ENCODE peak calls at places on chromosomes 4 and X, in five cellular contexts. P is tibial nerve, M is fibroblast of pulmonary artery, S is activated B cell treated with CpG ODN at 0.5 μM for 24 hours, Y is brain microvascular endothelial cell. F is an unnamed sample.

GRCh38 chr4:163732473-163732872 is 238.0 kb downstream of the TMA16 start:
- DNase-seq in P (no peak), M (no peak), S (no peak), Y (no peak), F (no peak)

GRCh38 chr4:4852591-4853362 is 6.7 kb upstream of the MSX1 start:
- DNase-seq in P (no peak), M (peak), S (no peak), Y (peak), F (no peak)

GRCh38 chr4:989722-990471 is 3.1 kb downstream of the IDUA start:
- DNase-seq in P (no peak), M (no peak), S (no peak), Y (no peak), F (no peak)

GRCh38 chrX:138191998-138192397 is 519.5 kb downstream of the FGF13 start:
- DNase-seq in P (peak), M (peak), S (no peak), Y (peak), F (no peak)

GRCh38 chr4:83581411-83582288 is 45.7 kb downstream of the GPAT3 start:
- DNase-seq in P (no peak), M (no peak), S (peak), Y (no peak), F (no peak)

GRCh38 chrX:71637253-71637618 is 18.9 kb upstream of the CXCR3 start:
- DNase-seq in P (no peak), M (no peak), S (no peak), Y (no peak), F (no peak)

GRCh38 chr4:5865896-5866599 is 26.8 kb downstream of the CRMP1 start:
- DNase-seq in P (no peak), M (no peak), S (no peak), Y (no peak), F (no peak)

GRCh38 chr4:145888393-145888792 is 50.2 kb downstream of the ZNF827 start:
- DNase-seq in P (no peak), M (no peak), S (no peak), Y (no peak), F (no peak)

GRCh38 chr4:177315767-177316490 is 6.3 kb downstream of the NEIL3 start:
- DNase-seq in P (no peak), M (no peak), S (no peak), Y (no peak), F (no peak)

GRCh38 chrX:7266261-7266660 is 118.3 kb upstream of the PUDP start:
- DNase-seq in P (no peak), M (no peak), S (no peak), Y (no peak), F (no peak)

GRCh38 chrX:29617725-29618124 is 597.6 kb upstream of the MAGEB2 start:
- DNase-seq in P (no peak), M (no peak), S (no peak), Y (no peak), F (no peak)

GRCh38 chr4:135485371-135485770 is 1283.8 kb upstream of the PABPC4L start:
- DNase-seq in P (no peak), M (no peak), S (no peak), Y (no peak), F (no peak)

GRCh38 chr4:95243892-95244291 is 304.9 kb downstream of the UNC5C start:
- DNase-seq in P (no peak), M (no peak), S (no peak), Y (no peak), F (no peak)

GRCh38 chrX:41085105-41085882 is at the start of gene USP9X:
- DNase-seq in P (peak), M (peak), S (peak), Y (peak), F (peak)

GRCh38 chr4:77308843-77309242 is 151.8 kb downstream of the CCNG2 start:
- DNase-seq in P (no peak), M (peak), S (no peak), Y (peak), F (no peak)
- TF ChIP-seq CTCF in P (peak), M (peak), S (no peak), Y (peak), F (no peak)

DNA sequence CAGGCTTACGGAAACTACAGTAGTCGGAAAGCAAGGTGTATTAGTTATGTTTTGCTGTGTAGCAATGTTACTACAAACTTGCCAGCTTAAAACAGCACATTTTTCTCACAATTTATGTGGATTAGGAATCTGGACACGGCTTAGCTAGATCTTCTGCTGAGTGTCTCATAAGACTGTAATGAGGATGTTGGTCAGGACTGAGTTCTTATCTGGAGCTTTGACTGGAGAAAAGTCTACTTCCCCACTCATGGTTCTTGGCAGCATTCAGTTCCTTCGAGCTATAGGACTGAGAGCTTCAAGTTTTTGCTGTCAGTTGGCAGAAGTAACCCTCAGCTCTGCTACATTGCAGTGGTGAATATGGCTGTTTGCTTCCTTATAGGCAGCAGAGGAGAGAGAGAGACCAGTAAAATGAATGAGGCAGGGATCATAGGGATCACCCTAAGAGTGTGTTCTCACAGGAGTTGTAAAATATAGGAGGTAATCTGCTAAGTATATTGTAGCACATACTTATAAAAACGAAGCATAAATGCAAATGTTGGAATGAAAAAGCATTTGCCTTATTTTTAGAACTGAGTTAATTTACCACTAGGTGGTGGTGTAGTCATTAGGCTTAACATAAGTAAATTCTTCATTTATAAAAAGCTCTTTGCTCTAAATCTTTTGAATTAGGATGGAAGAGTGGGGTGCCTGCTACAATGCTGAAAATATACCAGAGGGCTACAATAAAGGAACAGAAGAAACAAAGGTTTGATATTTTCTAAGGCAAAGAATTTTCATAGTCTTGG is 38.6 kb downstream of the ALG13 start:
- DNase-seq in P (no peak), M (peak), S (no peak), Y (peak), F (no peak)
- TF ChIP-seq CTCF in P (no peak), M (peak), S (no peak), Y (peak), F (no peak)

GRCh38 chr4:57442834-57443291 is 332.7 kb upstream of the IGFBP7 start:
- DNase-seq in P (peak), M (peak), S (no peak), Y (peak), F (no peak)
- TF ChIP-seq CTCF in P (peak), M (peak), S (no peak), Y (peak), F (no peak)

GRCh38 chrX:125826774-125827451 is 339.2 kb downstream of the DCAF12L2 start:
- DNase-seq in P (no peak), M (no peak), S (no peak), Y (no peak), F (no peak)

GRCh38 chrX:125826080-125826479 is 340.0 kb downstream of the DCAF12L2 start:
- DNase-seq in P (no peak), M (no peak), S (no peak), Y (no peak), F (no peak)
- TF ChIP-seq CTCF in P (no peak), M (no peak), S (no peak), Y (no peak), F (no peak)